ENCODE peak calls at places on chromosome 19, in seven cellular contexts. W, G, P, U, V, I and E are unnamed samples.

GRCh38 chr19:8095354-8095886 is 42.9 kb downstream of the CCL25 start:
- DNase-seq in U (no peak), P (no peak), V (no peak), W (no peak), G (no peak), I (no peak), E (no peak)

GRCh38 chr19:374183-374885 is 29.7 kb upstream of the MIER2 start:
- DNase-seq in W (no peak), U (no peak), P (no peak), I (no peak), G (no peak), V (no peak), E (no peak)

GRCh38 chr19:1523412-1524205 is at the start of gene PLK5:
- DNase-seq in G (no peak), V (no peak), W (no peak), P (no peak), U (no peak), I (no peak), E (no peak)

GRCh38 chr19:30671622-30672051 is 299.5 kb downstream of the ZNF536 start:
- DNase-seq in G (no peak), I (no peak), U (no peak), V (no peak), P (no peak), W (no peak), E (no peak)

GRCh38 chr19:8120636-8121480 is 28.5 kb downstream of the FBN3 start:
- DNase-seq in W (peak; percentile 85), V (peak; percentile 17), U (no peak), I (no peak), G (no peak), P (peak; percentile 67), E (no peak)

GRCh38 chr19:43773725-43774102 is 7.1 kb downstream of the KCNN4 start:
- DNase-seq in P (no peak), I (no peak), G (no peak), V (no peak), U (no peak), W (no peak), E (no peak)

GRCh38 chr19:1045247-1045603 is 5.3 kb downstream of the ABCA7 start:
- DNase-seq in U (no peak), V (no peak), G (no peak), P (peak; percentile 93), W (peak; percentile 97), I (peak; percentile 58), E (peak; percentile 62)

GRCh38 chr19:53853707-53854106 is 14.0 kb upstream of the MYADM start:
- DNase-seq in G (no peak), P (no peak), V (no peak), I (no peak), W (no peak), U (no peak), E (no peak)

GRCh38 chr19:39251081-39251480 is 2.4 kb upstream of the IFNL4 start:
- DNase-seq in P (peak; percentile 9), V (no peak), U (no peak), G (no peak), I (no peak), W (no peak), E (peak; percentile 88)

GRCh38 chr19:39212377-39212742 is 8.3 kb upstream of the SYCN start:
- DNase-seq in P (peak; percentile 59), I (peak; percentile 11), W (peak; percentile 70), G (no peak), U (no peak), V (no peak), E (peak; percentile 11)

GRCh38 chr19:38039966-38040365 is 133.0 kb downstream of the SIPA1L3 start:
- DNase-seq in P (no peak), W (no peak), I (peak; percentile 95), G (peak; percentile 99), V (no peak), U (no peak), E (no peak)

GRCh38 chr19:19006213-19006612 is 27.1 kb downstream of the SUGP2 start:
- DNase-seq in P (no peak), I (no peak), W (no peak), G (peak; percentile 10), V (no peak), U (no peak), E (no peak)

GRCh38 chr19:46487802-46488445 is 7.7 kb downstream of the PNMA8B start:
- DNase-seq in W (peak; percentile 84), V (peak; percentile 39), P (peak; percentile 72), U (peak; percentile 85), G (peak; percentile 63), I (peak; percentile 78), E (peak; percentile 32)

GRCh38 chr19:8161135-8161646 is 11.8 kb upstream of the FBN3 start:
- DNase-seq in G (no peak), U (no peak), W (peak; percentile 74), P (peak; percentile 75), V (no peak), I (no peak), E (no peak)

GRCh38 chr19:497861-498590 is 1.7 kb downstream of the MADCAM1 start:
- DNase-seq in P (no peak), U (no peak), W (peak; percentile 38), V (no peak), I (no peak), G (no peak), E (no peak)

GRCh38 chr19:35223084-35223790 is 5.3 kb downstream of the FAM187B start:
- DNase-seq in I (no peak), P (no peak), G (no peak), V (no peak), U (no peak), W (no peak), E (no peak)

GRCh38 chr19:56995298-56995697 is 124.5 kb upstream of the USP29 start:
- DNase-seq in V (no peak), W (no peak), I (no peak), G (no peak), P (peak; percentile 19), U (no peak), E (no peak)

GRCh38 chr19:47609885-47610545 is 1.1 kb downstream of the BICRA start:
- DNase-seq in W (peak; percentile 53), V (no peak), I (peak; percentile 48), G (peak; percentile 26), U (peak; percentile 39), P (peak; percentile 69), E (peak; percentile 59)

GRCh38 chr19:16886305-16886880 is 2.4 kb upstream of the F2RL3 start:
- DNase-seq in V (no peak), U (no peak), W (no peak), I (peak; percentile 100), G (peak; percentile 46), P (no peak), E (peak; percentile 95)

DNA sequence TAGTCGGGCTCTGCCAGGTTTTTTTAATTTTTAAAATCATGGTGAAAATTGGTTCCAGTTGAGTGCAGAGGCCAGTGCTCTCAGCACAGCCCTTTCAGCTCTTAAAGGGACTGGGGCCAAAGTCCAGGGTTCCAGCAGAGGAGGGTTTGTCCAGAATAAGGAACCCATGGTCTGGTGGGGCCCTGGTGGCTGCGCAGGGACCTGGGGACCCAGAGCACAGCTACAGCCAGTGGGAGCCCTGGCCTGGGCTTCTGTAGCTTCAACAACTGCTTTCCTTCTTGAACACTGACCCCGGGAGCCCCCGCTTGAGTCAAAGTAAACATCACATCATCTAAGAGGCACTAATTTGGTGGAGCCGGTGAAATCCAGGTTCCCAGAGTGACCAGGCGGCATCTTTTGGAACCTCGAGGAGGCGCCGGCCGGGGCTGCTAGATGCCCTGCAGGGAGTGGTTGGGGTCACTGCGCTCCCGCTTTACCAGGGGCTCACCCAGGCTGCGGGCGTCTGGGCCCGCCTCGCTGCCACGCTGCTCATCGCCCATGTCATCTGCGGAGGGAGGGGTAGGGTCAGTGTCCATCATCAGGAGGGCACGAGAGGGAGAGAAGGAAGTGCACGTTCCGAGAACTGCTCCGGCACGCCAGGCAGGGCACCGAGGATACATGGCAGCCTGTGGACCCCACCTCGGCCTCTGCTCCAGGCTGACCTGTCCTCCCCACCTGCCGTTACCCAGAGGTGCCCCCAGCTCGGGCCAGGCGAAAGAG is 16.6 kb upstream of the RANBP3 start:
- DNase-seq in V (no peak), W (no peak), U (no peak), P (no peak), G (no peak), I (no peak), E (no peak)
- H3K4ac ChIP-seq in V (no peak overlapping the region), W (no peak overlapping the region), U (no peak overlapping the region), P (no peak overlapping the region), G (no peak overlapping the region), I (no peak overlapping the region), E (no peak overlapping the region)

GRCh38 chr19:2665103-2665502 is 37.4 kb downstream of the GNG7 start:
- DNase-seq in G (no peak), V (no peak), P (no peak), U (no peak), I (no peak), W (no peak), E (no peak)
- H3K4ac ChIP-seq in G (no peak overlapping the region), V (no peak overlapping the region), P (no peak overlapping the region), U (no peak overlapping the region), I (no peak overlapping the region), W (no peak overlapping the region), E (no peak overlapping the region)

GRCh38 chr19:41870401-41870873 is 6.6 kb upstream of the CD79A start:
- DNase-seq in G (peak; percentile 61), V (no peak), U (no peak), I (peak; percentile 22), W (no peak), P (no peak), E (no peak)
- H3K4ac ChIP-seq in G (no peak overlapping the region), V (no peak overlapping the region), U (no peak overlapping the region), I (no peak overlapping the region), W (no peak overlapping the region), P (no peak overlapping the region), E (no peak overlapping the region)

GRCh38 chr19:5157186-5157585 is 183.4 kb downstream of the PTPRS start:
- DNase-seq in V (no peak), W (no peak), G (no peak), I (no peak), U (no peak), P (no peak), E (no peak)

GRCh38 chr19:5154129-5154798 is 185.4 kb downstream of the KDM4B start:
- DNase-seq in I (no peak), W (peak; percentile 79), V (no peak), P (peak; percentile 62), G (no peak), U (no peak), E (no peak)

GRCh38 chr19:5155586-5156210 is 184.9 kb downstream of the PTPRS start:
- DNase-seq in G (no peak), W (no peak), I (no peak), V (no peak), U (no peak), P (no peak), E (no peak)

GRCh38 chr19:5154799-5155426 is 185.7 kb downstream of the PTPRS start:
- DNase-seq in G (no peak), V (no peak), P (no peak), W (no peak), U (no peak), I (no peak), E (no peak)

DNA sequence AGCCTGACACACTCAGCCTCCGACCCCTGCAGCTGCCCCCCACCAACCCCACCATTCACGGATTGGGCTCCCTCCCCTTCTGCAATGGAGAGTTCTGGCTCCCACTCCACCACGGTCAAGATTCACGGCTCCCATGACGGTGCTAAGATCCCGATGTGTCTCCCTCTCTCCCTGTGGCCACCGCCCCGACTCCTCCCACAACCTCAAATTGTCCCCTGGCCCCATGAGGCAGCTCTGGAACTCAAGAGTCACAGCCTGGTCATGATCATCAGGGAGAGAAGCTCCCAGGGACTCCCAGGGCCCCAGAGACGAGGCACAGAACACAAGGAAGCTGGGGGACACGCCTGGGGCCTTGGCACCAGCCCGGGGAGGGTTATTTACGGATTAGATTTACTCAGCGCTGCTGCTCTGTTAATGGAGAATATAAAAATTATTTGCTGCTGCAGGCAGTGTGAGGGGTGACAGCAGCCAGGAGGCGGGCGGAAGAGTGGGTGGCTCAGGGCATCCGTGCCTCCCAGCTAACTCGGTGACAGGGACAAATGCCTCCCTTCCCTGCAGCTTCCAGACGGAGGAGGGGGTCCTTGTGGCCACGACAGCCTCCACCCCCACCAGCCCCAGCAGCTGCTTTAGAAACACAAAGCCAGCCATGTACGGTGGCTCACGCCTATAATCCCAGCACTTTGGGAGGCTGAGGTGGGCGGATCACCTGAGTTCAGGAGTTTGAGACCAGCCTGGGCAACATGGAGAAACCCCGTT is 184.2 kb downstream of the PTPRS start:
- DNase-seq in U (no peak), I (no peak), P (peak; percentile 7), G (no peak), W (peak; percentile 29), V (no peak), E (no peak)
- H3K4ac ChIP-seq in U (no peak overlapping the region), I (no peak overlapping the region), P (no peak overlapping the region), G (no peak overlapping the region), W (no peak overlapping the region), V (no peak overlapping the region), E (no peak overlapping the region)